ENCODE peak calls at places on chromosomes 16 and 17, in seven cellular contexts. I is A549, Z is choroid plexus epithelial cell, A is ascending aorta, F is dorsolateral prefrontal cortex, P is neural crest cell, V is IMR-90. H is an unnamed sample.
A peak's percentile ranks its signal among the peaks of the same experiment; 100 is the strongest.

GRCh38 chr17:40340880-40341807 is 23.4 kb downstream of the GJD3 start:
- DNase-seq in I (peak; percentile 92), Z (peak; percentile 68), A (peak; percentile 88), F (peak; percentile 74), P (peak; percentile 60), V (peak; percentile 73), H (peak; percentile 90)

GRCh38 chr16:2968368-2968737 is 795 bp upstream of the PAQR4 start:
- DNase-seq in I (no peak), Z (no peak), A (no peak), F (no peak), P (no peak), V (no peak), H (no peak)

GRCh38 chr16:10647264-10647720 is 47.4 kb downstream of the TEKT5 start:
- DNase-seq in I (no peak), Z (no peak), A (no peak), F (no peak), P (no peak), V (no peak), H (no peak)

GRCh38 chr17:47716381-47716780 is 16.7 kb upstream of the TBX21 start:
- DNase-seq in I (no peak), Z (no peak), A (no peak), F (no peak), P (no peak), V (no peak), H (no peak)

GRCh38 chr17:41464682-41465081 is 2.5 kb downstream of the KRT32 start:
- DNase-seq in I (peak; percentile 79), Z (peak; percentile 69), A (no peak), F (peak; percentile 54), P (no peak), V (peak; percentile 91), H (no peak)

GRCh38 chr17:40318835-40319332 is 9.9 kb downstream of the RARA start:
- DNase-seq in I (no peak), Z (no peak), A (no peak), F (peak; percentile 37), P (no peak), V (no peak), H (no peak)

GRCh38 chr17:30222741-30223175 is 12.7 kb downstream of the SLC6A4 start:
- DNase-seq in I (no peak), Z (no peak), A (no peak), F (no peak), P (no peak), V (no peak), H (no peak)

GRCh38 chr17:73003487-73003886 is 89.0 kb downstream of the SLC39A11 start:
- DNase-seq in I (no peak), Z (no peak), A (no peak), F (no peak), P (no peak), V (no peak), H (no peak)

GRCh38 chr16:14070877-14071575 is at the start of gene MRTFB:
- DNase-seq in I (peak; percentile 76), Z (peak; percentile 44), A (no peak), F (no peak), P (peak; percentile 88), V (peak; percentile 27), H (peak; percentile 92)

GRCh38 chr16:14070555-14070876 is 603 bp upstream of the MRTFB start:
- DNase-seq in I (no peak), Z (no peak), A (no peak), F (no peak), P (no peak), V (no peak), H (peak; percentile 12)

GRCh38 chr16:14072360-14072759 is 1.2 kb downstream of the MRTFB start:
- DNase-seq in I (no peak), Z (no peak), A (no peak), F (no peak), P (no peak), V (no peak), H (no peak)

GRCh38 chr16:14071576-14072271 is 605 bp downstream of the MRTFB start:
- DNase-seq in I (peak; percentile 19), Z (no peak), A (no peak), F (no peak), P (no peak), V (no peak), H (peak; percentile 21)

DNA sequence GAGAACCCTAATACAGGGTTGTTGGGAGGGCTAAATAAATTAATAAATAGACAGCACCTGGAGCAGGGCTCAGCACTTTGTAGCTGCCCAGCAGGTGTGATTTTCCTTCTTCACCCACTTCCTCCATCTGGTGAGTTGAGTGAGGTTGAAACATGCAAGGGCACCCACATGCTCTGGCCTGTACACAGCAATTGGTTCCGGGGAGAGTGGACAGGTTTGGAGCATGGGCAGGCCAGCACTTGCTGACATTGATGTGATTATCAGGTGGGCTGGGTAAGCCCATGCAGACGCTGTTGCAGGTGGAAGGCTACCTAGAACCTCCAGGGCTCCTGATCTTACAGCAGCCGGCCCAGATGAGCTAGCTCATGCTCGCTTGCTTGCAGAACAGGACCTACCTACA is 1.3 kb upstream of the MRTFB start:
- DNase-seq in I (no peak), Z (no peak), A (no peak), F (no peak), P (no peak), V (no peak), H (no peak)
- TF ChIP-seq CTCF in I (no peak), Z (no peak), A (no peak), F (no peak), P (no peak), V (no peak), H (no peak)

GRCh38 chr17:81429813-81430510 is 34.7 kb downstream of the BAHCC1 start:
- DNase-seq in I (no peak), Z (peak; percentile 57), A (no peak), F (no peak), P (peak; percentile 54), V (no peak), H (no peak)
- TF ChIP-seq CTCF in I (no peak), Z (peak; percentile 35), A (no peak), F (peak; percentile 32), P (no peak), V (peak; percentile 15), H (peak; percentile 9)

GRCh38 chr17:7173687-7174602 is 5.2 kb downstream of the ASGR1 start:
- DNase-seq in I (no peak), Z (peak; percentile 72), A (no peak), F (no peak), P (peak; percentile 35), V (no peak), H (peak; percentile 66)
- TF ChIP-seq CTCF in I (no peak), Z (peak; percentile 44), A (no peak), F (no peak), P (no peak), V (no peak), H (peak; percentile 37)

GRCh38 chr17:66175892-66176291 is 16.0 kb downstream of the CEP112 start:
- DNase-seq in I (no peak), Z (no peak), A (no peak), F (no peak), P (no peak), V (no peak), H (no peak)

GRCh38 chr17:66178642-66179041 is 13.3 kb downstream of the CEP112 start:
- DNase-seq in I (no peak), Z (no peak), A (no peak), F (no peak), P (no peak), V (no peak), H (no peak)

GRCh38 chr17:66172144-66172543 is 19.8 kb downstream of the CEP112 start:
- DNase-seq in I (no peak), Z (no peak), A (no peak), F (no peak), P (no peak), V (no peak), H (no peak)

GRCh38 chr17:66172706-66173223 is 19.2 kb downstream of the CEP112 start:
- DNase-seq in I (no peak), Z (no peak), A (no peak), F (no peak), P (no peak), V (no peak), H (no peak)

DNA sequence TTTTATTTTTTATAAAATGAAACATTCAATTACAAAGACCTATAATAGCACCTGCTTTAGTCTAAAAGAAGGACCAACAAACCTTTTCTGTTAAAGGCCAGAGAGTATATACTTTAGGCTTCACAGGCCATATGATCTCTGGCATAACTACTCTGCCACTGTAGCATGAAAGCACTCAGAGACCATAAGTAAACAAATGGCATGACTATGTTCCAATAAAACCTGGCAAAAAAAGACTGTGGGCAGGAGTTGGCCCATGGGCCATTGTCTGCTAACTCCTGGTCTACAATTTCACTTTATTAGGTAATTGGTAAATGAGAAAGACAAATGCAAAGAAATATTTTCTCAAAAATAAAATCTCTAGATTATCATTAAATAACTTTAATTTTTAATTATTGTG is 14.9 kb downstream of the CEP112 start:
- DNase-seq in I (no peak), Z (no peak), A (no peak), F (no peak), P (no peak), V (no peak), H (no peak)
- TF ChIP-seq CTCF in I (no peak), Z (no peak), A (no peak), F (no peak), P (no peak), V (no peak), H (no peak)

DNA sequence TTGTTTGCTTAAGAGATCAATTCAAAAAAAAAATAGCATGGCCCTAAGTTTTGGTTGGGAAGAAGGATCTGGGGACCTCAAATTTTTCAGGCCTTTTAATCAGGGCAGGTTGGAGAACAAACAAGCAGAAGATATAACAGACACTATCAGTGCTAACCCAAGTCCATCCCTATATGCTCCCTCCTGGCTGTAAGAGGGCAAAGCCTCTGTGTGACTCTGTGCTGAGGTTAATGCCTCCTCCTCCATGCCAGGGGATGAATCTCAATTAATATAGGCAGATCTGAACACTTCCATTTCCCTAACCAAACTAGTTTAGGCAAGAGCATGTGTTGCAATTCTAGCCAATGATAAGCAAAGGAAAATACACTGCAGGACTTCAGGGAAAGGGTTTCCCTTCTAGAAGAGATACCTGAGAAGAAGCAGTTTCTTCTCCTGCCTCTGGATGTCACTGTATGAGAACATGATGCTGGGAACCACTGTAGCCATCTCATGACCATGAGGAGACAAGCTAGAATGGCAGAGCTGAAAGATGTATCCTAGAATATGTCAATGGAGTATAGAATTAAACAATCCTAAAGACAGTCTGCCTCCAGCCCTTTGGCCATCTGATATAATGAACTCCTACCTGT is 76.0 kb downstream of the CHD9NB start:
- DNase-seq in I (peak; percentile 37), Z (peak; percentile 43), A (no peak), F (no peak), P (no peak), V (peak; percentile 22), H (peak; percentile 42)
- TF ChIP-seq CTCF in I (peak; percentile 36), Z (peak; percentile 33), A (peak; percentile 13), F (no peak), P (peak; percentile 37), V (peak; percentile 36), H (peak; percentile 51)

GRCh38 chr17:2936351-2936750 is 127.1 kb downstream of the OR1D5 start:
- DNase-seq in I (no peak), Z (no peak), A (no peak), F (no peak), P (no peak), V (no peak), H (no peak)

GRCh38 chr17:2939714-2940351 is 123.6 kb downstream of the OR1D5 start:
- DNase-seq in I (no peak), Z (no peak), A (no peak), F (no peak), P (no peak), V (no peak), H (no peak)

GRCh38 chr17:2935622-2936021 is 127.8 kb downstream of the OR1D5 start:
- DNase-seq in I (no peak), Z (no peak), A (no peak), F (no peak), P (no peak), V (peak; percentile 27), H (no peak)

GRCh38 chr17:2936771-2937321 is 126.6 kb downstream of the OR1D5 start:
- DNase-seq in I (no peak), Z (no peak), A (no peak), F (no peak), P (no peak), V (no peak), H (no peak)

GRCh38 chr17:2937331-2938003 is 125.9 kb downstream of the OR1D5 start:
- DNase-seq in I (no peak), Z (peak; percentile 23), A (no peak), F (no peak), P (no peak), V (peak; percentile 36), H (no peak)
- TF ChIP-seq CTCF in I (no peak), Z (peak; percentile 54), A (no peak), F (no peak), P (no peak), V (no peak), H (no peak)